ENCODE peak calls at places on chromosomes 2 and 18, in four cellular contexts. One of them, this sample, is unnamed.

GRCh38 chr2:62042944-62043343 is 137.5 kb downstream of the COMMD1 start:
- DNase-seq in NCI-H226: peak; percentile 41
- DNase-seq in fibroblast of lung: peak; percentile 30
- DNase-seq in BJ: no peak
- DNase-seq in this sample: no peak

GRCh38 chr18:79203017-79203605 is 133.9 kb downstream of the ATP9B start:
- DNase-seq in NCI-H226: peak; percentile 25
- DNase-seq in fibroblast of lung: peak; percentile 63
- DNase-seq in BJ: no peak
- DNase-seq in this sample: no peak

GRCh38 chr2:225938991-225939390 is 539.5 kb downstream of the NYAP2 start:
- DNase-seq in NCI-H226: no peak
- DNase-seq in fibroblast of lung: no peak
- DNase-seq in BJ: no peak
- DNase-seq in this sample: no peak

GRCh38 chr2:57080035-57080434 is 896.2 kb downstream of the CCDC85A start:
- DNase-seq in NCI-H226: peak; percentile 59
- DNase-seq in fibroblast of lung: peak; percentile 19
- DNase-seq in BJ: no peak
- DNase-seq in this sample: no peak

GRCh38 chr2:70069049-70069448 is 18.2 kb upstream of the PCBP1 start:
- DNase-seq in NCI-H226: no peak
- DNase-seq in fibroblast of lung: peak; percentile 45
- DNase-seq in BJ: no peak
- DNase-seq in this sample: peak; percentile 64

GRCh38 chr2:190812506-190813294 is 67.9 kb upstream of the GLS start:
- DNase-seq in NCI-H226: peak; percentile 67
- DNase-seq in fibroblast of lung: peak; percentile 75
- DNase-seq in BJ: peak; percentile 43
- DNase-seq in this sample: no peak

GRCh38 chr2:241945311-241945710 is 75.8 kb downstream of the RTP5 start:
- DNase-seq in NCI-H226: no peak
- DNase-seq in fibroblast of lung: no peak
- DNase-seq in BJ: no peak
- DNase-seq in this sample: no peak

GRCh38 chr2:71609441-71609840 is 156.1 kb downstream of the DYSF start:
- DNase-seq in NCI-H226: no peak
- DNase-seq in fibroblast of lung: peak; percentile 51
- DNase-seq in BJ: no peak
- DNase-seq in this sample: no peak

GRCh38 chr18:41666251-41666650 is 288.8 kb upstream of the PIK3C3 start:
- DNase-seq in NCI-H226: no peak
- DNase-seq in fibroblast of lung: no peak
- DNase-seq in BJ: no peak
- DNase-seq in this sample: no peak

GRCh38 chr2:219912530-219912929 is 285.1 kb downstream of the SLC4A3 start:
- DNase-seq in NCI-H226: peak; percentile 31
- DNase-seq in fibroblast of lung: peak; percentile 75
- DNase-seq in BJ: peak; percentile 21
- DNase-seq in this sample: no peak

GRCh38 chr2:237540823-237541222 is 25.6 kb upstream of the PRLH start:
- DNase-seq in NCI-H226: peak; percentile 22
- DNase-seq in fibroblast of lung: peak; percentile 49
- DNase-seq in BJ: peak; percentile 25
- DNase-seq in this sample: no peak

GRCh38 chr2:11749646-11750349 is 3.4 kb downstream of the LPIN1 start:
- DNase-seq in NCI-H226: no peak
- DNase-seq in fibroblast of lung: peak; percentile 23
- DNase-seq in BJ: no peak
- DNase-seq in this sample: no peak

GRCh38 chr18:13797157-13797611 is 26.8 kb upstream of the MC5R start:
- DNase-seq in NCI-H226: peak; percentile 89
- DNase-seq in fibroblast of lung: peak; percentile 70
- DNase-seq in BJ: no peak
- DNase-seq in this sample: no peak

GRCh38 chr2:154247503-154247902 is 375.8 kb downstream of the GALNT13 start:
- DNase-seq in NCI-H226: no peak
- DNase-seq in fibroblast of lung: no peak
- DNase-seq in BJ: no peak
- DNase-seq in this sample: no peak